ENCODE peak calls at places on chromosomes 6 and 20, in eight cellular contexts. J is mammary epithelial cell; M is H1; X is stomach; L is naive thymus-derived CD4-positive, alpha-beta T cell; S is lower lobe of right lung; O is GM23338; I is upper lobe of right lung. N is an unnamed sample.

GRCh38 chr20:645318-646106 is 7.5 kb downstream of the SRXN1 start:
- DNase-seq in M (peak; percentile 96), O (peak; percentile 87), S (peak; percentile 76), L (peak; percentile 28), J (peak; percentile 35), X (peak; percentile 71), I (peak; percentile 81), N (peak; percentile 76)

GRCh38 chr6:47621838-47622449 is 76.4 kb upstream of the ADGRF4 start:
- DNase-seq in S (no peak), J (peak; percentile 27), I (no peak), O (no peak), M (no peak), L (no peak), X (no peak), N (no peak)

GRCh38 chr6:158500016-158500735 is 59.7 kb upstream of the TMEM181 start:
- DNase-seq in X (no peak), J (peak; percentile 40), S (no peak), M (no peak), L (no peak), O (no peak), I (no peak), N (no peak)

GRCh38 chr20:652611-653109 is 340 bp downstream of the SRXN1 start:
- DNase-seq in M (no peak), O (no peak), I (peak; percentile 79), J (peak; percentile 25), L (no peak), S (peak; percentile 66), X (peak; percentile 33), N (no peak)

GRCh38 chr6:129607581-129608186 is 102.3 kb downstream of the ARHGAP18 start:
- DNase-seq in M (no peak), S (no peak), O (no peak), I (no peak), X (no peak), J (no peak), L (no peak), N (no peak)

GRCh38 chr6:111912904-111913303 is 39.7 kb upstream of the FYN start:
- DNase-seq in S (no peak), I (no peak), X (no peak), L (no peak), J (no peak), O (no peak), M (no peak), N (no peak)

GRCh38 chr6:34052918-34053608 is 92.8 kb downstream of the GRM4 start:
- DNase-seq in J (no peak), I (no peak), L (no peak), M (no peak), S (no peak), O (no peak), X (no peak), N (no peak)

GRCh38 chr20:15834857-15835256 is 738.4 kb downstream of the KIF16B start:
- DNase-seq in M (no peak), O (no peak), X (no peak), L (no peak), I (no peak), S (no peak), J (peak; percentile 14), N (no peak)

GRCh38 chr6:14804444-14805210 is 441.2 kb upstream of the JARID2 start:
- DNase-seq in M (no peak), I (peak; percentile 77), X (peak; percentile 77), J (peak; percentile 57), L (no peak), S (peak; percentile 55), O (no peak), N (no peak)

GRCh38 chr6:155278319-155279049 is 14.7 kb downstream of the CLDN20 start:
- DNase-seq in L (no peak), X (no peak), O (no peak), I (no peak), S (no peak), M (no peak), J (peak; percentile 23), N (no peak)

GRCh38 chr6:127518212-127518709 is 874 bp downstream of the MTCL3 start:
- DNase-seq in J (no peak), O (peak; percentile 62), X (no peak), L (no peak), M (no peak), S (no peak), I (no peak), N (no peak)

GRCh38 chr20:32585011-32585518 is at the start of gene NOL4L:
- DNase-seq in S (no peak), J (peak; percentile 33), O (peak; percentile 69), M (peak; percentile 69), I (no peak), L (peak; percentile 52), X (peak; percentile 39), N (peak; percentile 43)

GRCh38 chr20:13312300-13312699 is 91.2 kb downstream of the ISM1 start:
- DNase-seq in O (no peak), J (peak; percentile 57), I (no peak), M (no peak), X (no peak), S (no peak), L (no peak), N (no peak)

GRCh38 chr6:30178837-30179236 is 15.5 kb downstream of the TRIM15 start:
- DNase-seq in I (no peak), M (no peak), J (no peak), S (no peak), X (no peak), L (no peak), O (no peak), N (no peak)

GRCh38 chr6:157762636-157763035 is 60.4 kb upstream of the SNX9 start:
- DNase-seq in X (no peak), O (no peak), I (no peak), J (no peak), M (no peak), S (no peak), L (no peak), N (peak; percentile 51)

GRCh38 chr20:35273449-35274171 is 4.3 kb downstream of the MMP24OS start:
- DNase-seq in O (peak; percentile 75), M (no peak), I (peak; percentile 67), J (no peak), L (peak; percentile 6), X (peak; percentile 36), S (no peak), N (peak; percentile 28)

GRCh38 chr20:1720845-1721475 is 63.4 kb upstream of the SIRPG start:
- DNase-seq in I (no peak), M (no peak), S (no peak), L (no peak), J (no peak), X (no peak), O (no peak), N (no peak)

GRCh38 chr6:158475344-158476302 is 84.3 kb upstream of the TMEM181 start:
- DNase-seq in L (no peak), S (no peak), J (no peak), I (no peak), M (no peak), X (peak; percentile 34), O (no peak), N (no peak)

GRCh38 chr6:129331450-129332138 is 378.4 kb downstream of the ARHGAP18 start:
- DNase-seq in M (no peak), L (no peak), J (peak; percentile 17), X (no peak), S (no peak), O (no peak), I (no peak), N (no peak)

GRCh38 chr6:106659859-106660258 is 30.5 kb downstream of the QRSL1 start:
- DNase-seq in J (no peak), S (no peak), X (no peak), M (no peak), O (peak; percentile 50), L (no peak), I (no peak), N (no peak)

GRCh38 chr20:4344660-4345059 is 329.3 kb upstream of the RNF24 start:
- DNase-seq in I (no peak), L (no peak), S (no peak), J (no peak), X (no peak), O (no peak), M (no peak), N (no peak)

GRCh38 chr6:36957773-36958271 is 3.3 kb downstream of the PI16 start:
- DNase-seq in X (no peak), M (no peak), S (no peak), O (no peak), I (peak; percentile 58), L (no peak), J (no peak), N (no peak)
- H3K4me1 ChIP-seq in X (peaks cover 25% of the 10 kb centered on the region), M (no peaks in the 10 kb centered on the region), S (peaks cover 6% of the 10 kb centered on the region), O (no peaks in the 10 kb centered on the region), I (no peaks in the 10 kb centered on the region), L (peaks cover 23% of the 10 kb centered on the region), J (peaks cover 3% of the 10 kb centered on the region), N (peaks cover 23% of the 10 kb centered on the region)

DNA sequence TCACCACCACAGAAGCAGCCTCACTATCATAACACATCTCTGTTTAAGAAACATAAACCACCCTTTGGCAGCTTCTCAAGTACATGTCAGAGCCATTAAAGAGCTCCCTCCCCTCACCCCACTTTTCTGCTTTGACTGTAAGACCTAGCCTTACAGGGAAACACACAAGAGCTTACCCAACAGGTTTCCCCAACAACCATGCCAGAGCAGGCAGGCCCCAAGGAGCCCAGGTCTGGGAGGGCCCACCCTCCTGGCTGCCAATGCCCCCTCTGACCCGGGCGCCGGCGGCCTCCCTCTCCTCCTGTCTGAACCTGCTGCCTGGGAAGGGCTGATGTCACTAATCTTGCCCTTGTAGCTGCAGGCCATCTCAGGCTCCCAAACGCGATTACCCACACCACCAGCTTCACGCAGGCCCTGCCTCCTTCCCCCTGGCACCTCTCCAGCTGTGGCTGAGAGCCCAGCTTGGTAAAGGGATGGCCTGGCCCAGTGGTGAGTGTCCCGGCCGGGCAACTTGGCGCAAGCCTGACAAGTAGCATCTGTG is 402.0 kb downstream of the MAFB start:
- DNase-seq in M (no peak), L (no peak), O (no peak), J (peak; percentile 91), S (peak; percentile 74), X (peak; percentile 70), I (peak; percentile 84), N (no peak)
- H3K4me1 ChIP-seq in M (peaks cover 7% of the 10 kb centered on the region), L (no peaks in the 10 kb centered on the region), O (peaks cover 42% of the 10 kb centered on the region), J (peaks cover 23% of the 10 kb centered on the region), S (peaks cover 10% of the 10 kb centered on the region), X (no peaks in the 10 kb centered on the region), I (peaks cover 6% of the 10 kb centered on the region), N (no peaks in the 10 kb centered on the region)

GRCh38 chr6:132504757-132505156 is 8.2 kb downstream of the STX7 start:
- DNase-seq in S (no peak), O (no peak), J (no peak), L (no peak), M (no peak), I (no peak), X (peak; percentile 41), N (no peak)
- H3K4me1 ChIP-seq in S (peaks cover 61% of the 10 kb centered on the region), O (peaks cover 3% of the 10 kb centered on the region), J (peaks cover 8% of the 10 kb centered on the region), L (peaks cover 4% of the 10 kb centered on the region), M (no peaks in the 10 kb centered on the region), I (peaks cover 33% of the 10 kb centered on the region), X (peaks cover 24% of the 10 kb centered on the region), N (peaks cover 90% of the 10 kb centered on the region)

DNA sequence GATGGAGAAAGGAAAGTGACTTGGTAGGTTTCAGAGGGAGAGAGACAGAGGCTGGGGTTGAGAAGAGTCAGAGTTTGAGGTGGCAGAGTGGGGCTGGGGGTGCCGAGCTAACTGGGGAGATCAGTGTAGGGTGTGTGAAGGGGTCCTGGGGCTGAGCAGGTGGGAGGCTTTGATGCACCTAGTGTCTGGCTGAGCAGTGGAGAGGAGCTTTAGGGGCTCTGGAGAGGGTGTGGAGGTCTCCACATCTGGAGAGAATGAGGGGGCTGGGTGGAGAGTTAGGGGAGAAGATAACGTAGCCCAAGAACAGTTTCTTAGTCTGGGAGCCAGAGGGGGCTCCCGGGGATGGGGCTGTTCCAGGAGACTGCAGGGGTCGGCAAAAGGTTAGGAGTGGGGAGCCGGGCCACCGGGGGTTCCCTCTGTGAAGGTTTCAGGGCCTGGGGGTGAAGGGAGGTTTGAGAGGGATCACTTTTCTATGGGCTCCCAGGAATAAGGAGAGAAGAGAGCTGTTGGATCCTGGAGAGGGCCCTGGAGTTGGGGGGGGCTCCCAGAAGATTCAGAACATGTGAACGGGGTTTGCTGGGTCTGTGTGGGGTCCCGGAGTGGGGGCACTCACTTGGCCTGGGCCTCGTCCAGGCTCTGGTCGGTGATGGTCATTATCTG is 790 bp downstream of the PBX2 start:
- DNase-seq in M (no peak), O (peak; percentile 14), L (no peak), I (no peak), X (no peak), J (no peak), S (no peak), N (no peak)
- H3K4me1 ChIP-seq in M (peaks cover 21% of the 10 kb centered on the region), O (peaks cover 44% of the 10 kb centered on the region), L (peaks cover 27% of the 10 kb centered on the region), I (peaks cover 52% of the 10 kb centered on the region), X (peaks cover 69% of the 10 kb centered on the region), J (peaks cover 9% of the 10 kb centered on the region), S (peaks cover 65% of the 10 kb centered on the region), N (peaks cover 57% of the 10 kb centered on the region)

N was measured in OCI-LY7.